ENCODE peak calls at places on chromosomes 1 and 21, in six cellular contexts. S is endothelial cell of umbilical vein, E is breast epithelium, D is suprapubic skin, B is prostate gland, G is H1. X is an unnamed sample.

GRCh38 chr1:161258439-161259386 is at the start of gene PCP4L1:
- DNase-seq in E (no peak), D (no peak), B (peak; percentile 77), S (peak; percentile 47), G (peak; percentile 91), X (no peak)

GRCh38 chr1:220808501-220809186 is 21.9 kb downstream of the MTARC1 start:
- DNase-seq in G (no peak), D (no peak), B (no peak), E (no peak), S (no peak), X (no peak)

GRCh38 chr1:182707116-182707515 is 22.7 kb upstream of the RGS8 start:
- DNase-seq in G (no peak), E (no peak), S (no peak), D (no peak), B (peak; percentile 74), X (no peak)

GRCh38 chr1:84892657-84893618 is at the start of gene LPAR3:
- DNase-seq in D (no peak), S (no peak), G (peak; percentile 85), B (peak; percentile 85), E (no peak), X (no peak)

GRCh38 chr1:165397945-165398344 is 41.4 kb upstream of the LMX1A start:
- DNase-seq in G (no peak), S (peak; percentile 87), B (no peak), D (no peak), E (no peak), X (no peak)

GRCh38 chr21:35674895-35675470 is 385.3 kb downstream of the SETD4 start:
- DNase-seq in S (no peak), E (no peak), G (no peak), B (no peak), D (no peak), X (no peak)

GRCh38 chr21:33976082-33976979 is 60.7 kb upstream of the ATP5PO start:
- DNase-seq in E (no peak), G (peak; percentile 43), S (no peak), D (no peak), B (no peak), X (peak; percentile 67)

GRCh38 chr1:204450461-204451257 is 39.0 kb upstream of the PPP1R15B start:
- DNase-seq in E (no peak), S (no peak), G (no peak), D (no peak), B (peak; percentile 46), X (no peak)

GRCh38 chr1:117967472-117967871 is 37.9 kb downstream of the WDR3 start:
- DNase-seq in B (no peak), G (no peak), E (no peak), D (no peak), S (no peak), X (no peak)

GRCh38 chr1:21337931-21338567 is 47.8 kb upstream of the ECE1 start:
- DNase-seq in S (peak; percentile 91), B (peak; percentile 86), E (peak; percentile 74), G (no peak), D (peak; percentile 97), X (peak; percentile 99)

GRCh38 chr1:201299968-201300367 is 16.7 kb downstream of the PKP1 start:
- DNase-seq in G (no peak), S (no peak), B (peak; percentile 90), E (peak; percentile 78), D (peak; percentile 75), X (no peak)

GRCh38 chr1:78210167-78210566 is 164.4 kb downstream of the GIPC2 start:
- DNase-seq in B (no peak), D (no peak), E (no peak), S (no peak), G (no peak), X (no peak)

GRCh38 chr1:207968521-207968944 is 57.6 kb upstream of the CD34 start:
- DNase-seq in S (no peak), B (no peak), G (no peak), E (no peak), D (no peak), X (peak; percentile 82)

GRCh38 chr1:244778356-244778755 is 57.1 kb upstream of the COX20 start:
- DNase-seq in E (no peak), S (peak; percentile 87), G (no peak), B (no peak), D (no peak), X (no peak)

GRCh38 chr1:117895482-117896114 is 33.8 kb downstream of the GDAP2 start:
- DNase-seq in S (peak; percentile 76), D (no peak), G (peak; percentile 64), B (peak; percentile 61), E (peak; percentile 50), X (no peak)

GRCh38 chr1:206866062-206866461 is 639 bp downstream of the IL20 start:
- DNase-seq in G (no peak), E (no peak), S (no peak), D (no peak), B (no peak), X (no peak)

GRCh38 chr1:36673207-36673606 is 190.5 kb upstream of the CSF3R start:
- DNase-seq in G (no peak), B (no peak), E (no peak), S (no peak), D (no peak), X (no peak)

GRCh38 chr1:248029770-248030169 is at the start of gene OR2L2:
- DNase-seq in D (no peak), S (no peak), E (no peak), B (no peak), G (no peak), X (no peak)

GRCh38 chr1:24309762-24310485 is 9.2 kb upstream of the GRHL3 start:
- DNase-seq in E (no peak), S (no peak), B (no peak), G (no peak), D (no peak), X (no peak)

GRCh38 chr1:161069201-161069685 is 448 bp downstream of the ARHGAP30 start:
- DNase-seq in D (no peak), E (no peak), B (no peak), S (no peak), G (no peak), X (no peak)

GRCh38 chr1:211920602-211921226 is 90.2 kb upstream of the LPGAT1 start:
- DNase-seq in G (no peak), S (peak; percentile 5), D (no peak), E (no peak), B (no peak), X (no peak)

GRCh38 chr1:25137521-25138395 is 94.5 kb downstream of the SYF2 start:
- DNase-seq in G (no peak), B (no peak), D (no peak), S (no peak), E (no peak), X (no peak)

DNA sequence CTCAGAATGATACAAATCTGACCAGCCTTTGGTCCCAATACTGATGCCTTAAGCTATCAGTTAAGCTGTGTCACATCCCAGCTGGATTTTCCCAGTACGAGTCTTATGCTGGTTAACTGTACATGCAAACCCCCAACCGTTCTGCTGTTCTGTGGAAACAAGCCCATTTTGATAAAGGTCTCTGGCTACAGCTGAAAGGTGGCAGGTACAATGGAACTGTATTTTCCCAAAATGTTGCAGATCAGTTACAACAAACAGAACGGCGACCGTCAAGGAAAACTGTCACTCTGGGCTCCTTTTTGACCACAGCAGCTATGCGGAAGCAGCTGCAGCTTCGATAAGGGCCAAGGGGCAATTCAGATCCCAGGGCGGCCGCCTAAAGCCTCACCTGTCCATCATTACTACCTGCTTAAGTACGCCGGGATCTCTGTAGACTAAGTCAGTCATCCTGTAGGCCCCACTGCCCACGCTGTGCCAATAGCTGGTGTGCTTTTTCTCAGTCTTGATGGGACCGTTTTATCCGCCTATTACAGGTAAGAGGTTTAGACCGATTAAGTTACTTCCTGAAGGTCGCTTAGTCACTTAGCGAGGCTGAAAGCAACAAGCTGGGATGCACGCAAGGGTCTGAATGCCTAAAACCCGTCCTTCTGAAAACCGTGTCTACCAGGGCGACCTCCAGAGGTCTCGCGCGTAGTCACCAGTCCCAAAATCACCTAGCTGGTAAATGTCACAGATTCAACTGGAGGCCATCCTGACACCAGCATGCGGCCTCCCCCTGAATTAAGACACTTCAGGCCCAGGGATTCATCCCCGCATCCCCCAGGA is 11.1 kb upstream of the RAB42 start:
- DNase-seq in D (no peak), E (no peak), B (peak; percentile 31), G (no peak), S (peak; percentile 49), X (no peak)
- TF ChIP-seq POLR2AphosphoS5 in D (no peak), E (no peak), B (no peak), G (peak; percentile 22), S (no peak), X (no peak)

DNA sequence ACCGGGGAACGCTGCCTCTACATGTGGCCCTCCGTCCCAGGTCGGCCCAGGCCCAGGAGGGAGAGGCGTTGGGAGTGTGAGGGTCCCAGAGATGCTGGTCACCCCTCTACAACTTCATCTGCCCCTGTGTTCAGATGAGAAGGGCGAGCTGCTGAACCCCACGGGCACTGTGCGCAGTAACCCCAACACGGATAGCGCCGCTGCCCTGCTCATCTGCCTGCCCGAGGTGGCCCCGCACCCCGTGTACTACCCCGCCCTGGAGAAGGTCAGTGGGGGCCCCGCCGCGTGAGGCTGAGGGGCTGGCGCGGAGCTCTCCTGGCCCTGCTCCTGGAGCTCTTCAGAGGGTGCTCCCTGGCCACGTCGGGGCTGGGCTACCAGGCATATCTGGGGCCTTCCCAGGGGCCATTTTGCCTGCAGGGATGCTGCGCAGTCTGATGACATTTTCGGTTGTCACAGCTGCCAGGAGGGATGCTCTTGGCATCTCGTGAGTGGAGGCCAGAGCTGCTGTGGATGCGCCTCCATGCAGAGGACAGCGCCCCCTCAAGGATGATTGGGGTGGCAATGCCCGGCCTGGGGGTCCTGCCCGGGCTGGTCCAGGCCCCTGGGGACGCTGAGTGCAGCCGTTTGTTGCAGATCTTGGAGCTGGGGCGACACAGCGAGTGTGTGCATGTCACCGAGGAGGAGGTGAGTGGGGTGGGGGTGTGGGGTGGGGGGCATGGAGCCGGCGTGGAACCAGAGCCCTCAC is 68.6 kb downstream of the PIK3CD start:
- DNase-seq in E (no peak), B (no peak), D (no peak), S (no peak), G (peak; percentile 76), X (no peak)
- TF ChIP-seq CTCF in E (no peak), B (no peak), D (no peak), S (no peak), G (peak; percentile 66), X (no peak)

DNA sequence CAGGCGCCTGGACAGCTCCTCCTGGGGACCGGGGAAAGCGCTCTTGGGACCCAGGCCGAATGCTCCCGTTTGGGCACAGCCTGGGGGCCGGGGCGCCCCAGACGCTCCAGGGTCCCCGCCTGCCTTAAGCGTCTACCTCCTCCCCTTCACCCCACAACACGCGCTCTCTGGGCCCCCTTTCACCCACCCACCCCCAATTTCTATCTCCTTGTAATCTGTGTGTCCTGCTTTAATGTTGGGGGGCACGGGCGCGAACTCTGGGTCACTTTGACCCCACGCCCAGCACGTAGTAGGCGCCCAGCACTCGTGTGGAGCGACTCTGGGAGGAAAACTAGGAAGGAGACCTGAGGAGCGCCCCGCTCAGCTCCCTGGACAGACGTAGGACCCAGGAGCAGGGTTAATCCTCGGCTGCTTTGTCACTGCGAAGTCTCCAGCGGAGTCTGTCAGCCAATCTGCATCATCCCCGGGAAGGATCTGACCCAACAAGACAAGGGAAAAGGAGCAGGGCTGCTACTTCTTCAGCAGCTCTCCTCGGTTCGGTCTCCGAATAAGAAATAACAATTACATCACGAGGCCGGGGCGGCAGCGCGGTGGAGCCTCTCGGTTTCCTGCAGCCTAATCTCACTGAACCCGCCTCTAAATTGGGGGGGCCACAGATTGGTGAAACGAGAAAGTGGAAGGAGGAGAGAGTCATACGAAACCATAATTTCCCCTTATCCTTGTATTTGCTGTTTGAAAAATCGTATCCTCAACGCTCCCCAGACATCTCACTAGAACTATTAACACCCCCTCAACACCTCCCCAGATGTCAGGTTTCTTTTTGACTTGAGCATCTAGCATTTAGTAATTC is 806 bp upstream of the NRIP1 start:
- DNase-seq in E (peak; percentile 64), G (peak; percentile 65), B (peak; percentile 75), D (peak; percentile 83), S (peak; percentile 67), X (peak; percentile 94)
- TF ChIP-seq POLR2A in E (no peak), G (no peak), B (peak; percentile 43), D (peak; percentile 62), S (peak; percentile 43), X (peak; percentile 69)

GRCh38 chr1:29471487-29472313 is 235.4 kb downstream of the PTPRU start:
- DNase-seq in E (no peak), G (no peak), B (no peak), S (no peak), D (no peak), X (no peak)
- TF ChIP-seq POLR2AphosphoS5 in E (no peak), G (no peak), B (no peak), S (no peak), D (no peak), X (no peak)